ENCODE peak calls at places on chromosomes 3 and 15, in ten cellular contexts. V is ascending aorta, Q is uterus, L is A549, K is psoas muscle, M is fibroblast of lung, F is AG10803, C is upper lobe of right lung, Z is tibial nerve, O is cardiac fibroblast. E is an unnamed sample.

GRCh38 chr3:124032351-124032880 is 40.5 kb upstream of the ROPN1 start:
- DNase-seq in K (peak; percentile 45), F (peak; percentile 33), Z (peak; percentile 41), O (peak; percentile 52), C (no peak), M (peak; percentile 37), Q (peak; percentile 68), L (no peak), V (no peak), E (no peak)

GRCh38 chr15:64429448-64429847 is 30.9 kb upstream of the ZNF609 start:
- DNase-seq in L (no peak), O (no peak), C (no peak), Q (no peak), F (no peak), V (no peak), M (no peak), Z (no peak), K (no peak), E (no peak)

GRCh38 chr15:28105224-28105791 is 6.2 kb upstream of the OCA2 start:
- DNase-seq in M (no peak), Z (no peak), F (no peak), V (no peak), O (no peak), L (no peak), Q (no peak), C (no peak), K (no peak), E (no peak)

GRCh38 chr15:88623061-88623460 is 1.9 kb downstream of the AEN start:
- DNase-seq in C (no peak), L (peak; percentile 81), M (peak; percentile 85), V (no peak), K (no peak), Q (no peak), Z (no peak), O (peak; percentile 44), F (peak; percentile 74), E (peak; percentile 17)

GRCh38 chr3:56193531-56193930 is 274.7 kb downstream of the ERC2 start:
- DNase-seq in C (no peak), F (no peak), Z (no peak), O (no peak), V (no peak), L (no peak), Q (no peak), K (no peak), M (no peak), E (no peak)

GRCh38 chr3:8854656-8855055 is 85.2 kb upstream of the OXTR start:
- DNase-seq in F (peak; percentile 68), Q (no peak), K (no peak), V (no peak), M (peak; percentile 81), Z (no peak), O (no peak), C (no peak), L (no peak), E (no peak)

GRCh38 chr3:124883766-124884473 is 3.2 kb downstream of the ITGB5 start:
- DNase-seq in M (peak; percentile 69), F (peak; percentile 45), V (no peak), C (no peak), K (no peak), O (no peak), Q (no peak), Z (no peak), L (no peak), E (no peak)

GRCh38 chr3:89184151-89184550 is 76.7 kb downstream of the EPHA3 start:
- DNase-seq in O (no peak), M (no peak), F (no peak), Q (no peak), Z (no peak), K (no peak), C (no peak), V (no peak), L (no peak), E (no peak)

GRCh38 chr3:157282261-157283191 is 122.6 kb upstream of the CCNL1 start:
- DNase-seq in F (peak; percentile 99), V (no peak), Z (peak; percentile 62), Q (peak; percentile 34), L (no peak), K (peak; percentile 42), M (peak; percentile 90), O (peak; percentile 95), C (no peak), E (no peak)

GRCh38 chr3:26347150-26347549 is 275.4 kb upstream of the LRRC3B start:
- DNase-seq in Z (no peak), L (no peak), Q (no peak), M (no peak), C (peak; percentile 49), V (no peak), O (no peak), F (no peak), K (no peak), E (no peak)

GRCh38 chr3:74613566-74613965 is 893 bp downstream of the CNTN3 start:
- DNase-seq in M (no peak), L (no peak), O (no peak), K (no peak), F (no peak), C (no peak), Q (no peak), Z (no peak), V (no peak), E (peak; percentile 52)

GRCh38 chr3:57423335-57423734 is 120.8 kb downstream of the DNAH12 start:
- DNase-seq in V (no peak), K (no peak), Q (no peak), M (no peak), C (no peak), L (no peak), O (no peak), F (no peak), Z (no peak), E (no peak)

GRCh38 chr3:128311441-128311844 is 155.2 kb downstream of the DNAJB8 start:
- DNase-seq in Z (no peak), V (no peak), Q (no peak), L (no peak), F (no peak), C (peak; percentile 70), K (no peak), O (no peak), M (no peak), E (no peak)

GRCh38 chr3:61637088-61638051 is 76.0 kb downstream of the PTPRG start:
- DNase-seq in Q (no peak), Z (peak; percentile 14), O (peak; percentile 64), K (no peak), F (peak; percentile 12), V (no peak), M (peak; percentile 60), C (no peak), L (no peak), E (peak; percentile 75)

GRCh38 chr3:129023909-129024308 is 22.8 kb downstream of the EFCC1 start:
- DNase-seq in O (no peak), Z (no peak), Q (no peak), C (no peak), V (no peak), K (no peak), M (no peak), L (peak; percentile 38), F (no peak), E (no peak)

GRCh38 chr3:39103791-39104552 is 3.5 kb downstream of the GORASP1 start:
- DNase-seq in K (no peak), M (no peak), F (no peak), C (no peak), O (no peak), Z (no peak), V (no peak), L (no peak), Q (no peak), E (no peak)

GRCh38 chr3:156910022-156910421 is 83.9 kb downstream of the LEKR1 start:
- DNase-seq in M (no peak), K (no peak), Q (no peak), C (no peak), V (no peak), Z (no peak), L (no peak), F (no peak), O (no peak), E (no peak)

DNA sequence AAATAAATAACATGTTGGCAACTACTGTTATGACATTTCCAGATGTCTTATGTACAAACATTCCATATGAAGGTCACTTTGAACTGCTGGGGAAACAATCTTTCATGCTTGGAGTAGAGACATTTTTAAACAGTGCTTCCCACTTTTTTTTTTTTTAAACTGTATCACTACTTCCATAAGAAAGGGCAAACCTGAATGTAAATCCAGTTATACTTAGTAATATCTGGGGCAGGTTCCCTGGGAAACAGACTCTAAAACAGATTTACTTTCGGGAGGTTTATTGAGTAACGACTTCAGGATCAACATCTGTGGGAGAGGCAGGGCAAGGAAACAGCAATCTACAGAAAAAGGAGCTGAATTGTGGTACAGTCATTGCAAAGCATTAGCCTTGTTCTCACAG is 473.7 kb downstream of the TAFA4 start:
- DNase-seq in L (no peak), C (no peak), O (no peak), Q (no peak), M (no peak), Z (no peak), K (no peak), F (no peak), V (no peak), E (no peak)
- TF ChIP-seq CTCF in L (no peak), C (no peak), O (no peak), Q (no peak), M (no peak), Z (no peak), K (no peak), F (no peak), V (no peak), E (no peak)

DNA sequence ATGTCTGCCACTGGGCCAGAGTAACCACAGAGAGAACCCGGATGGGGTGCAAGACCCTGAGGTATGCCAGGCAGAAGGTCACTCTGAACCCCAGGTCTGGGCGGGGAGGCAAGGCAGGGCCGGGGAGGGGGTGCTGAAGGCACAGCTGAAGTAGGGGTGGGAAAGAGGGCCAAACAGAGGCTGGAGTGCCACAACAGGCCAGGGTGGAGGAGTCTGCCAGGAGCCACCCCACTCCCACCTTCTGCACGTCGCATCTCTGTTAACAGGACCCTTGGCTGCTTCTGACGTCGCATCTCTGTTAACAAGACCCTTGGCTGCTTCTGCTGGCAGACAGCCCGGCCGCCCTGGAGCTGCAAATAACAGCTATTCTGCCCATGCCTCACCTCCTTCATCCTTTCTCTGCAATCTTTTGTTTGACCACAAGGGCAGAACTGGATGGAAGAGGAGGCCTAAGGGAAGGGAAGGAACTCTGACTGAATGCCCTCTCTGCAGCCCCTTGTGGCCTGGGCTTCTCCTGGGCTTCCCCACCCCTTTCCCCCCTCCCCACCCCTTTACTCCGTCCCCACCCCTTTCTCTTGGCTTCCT is 20.6 kb upstream of the FBLN2 start:
- DNase-seq in Z (no peak), C (no peak), O (peak; percentile 64), V (no peak), M (no peak), F (no peak), K (no peak), Q (no peak), L (peak; percentile 49), E (no peak)
- TF ChIP-seq CTCF in Z (no peak), C (no peak), O (peak; percentile 33), V (no peak), M (no peak), F (peak; percentile 48), K (no peak), Q (no peak), L (no peak), E (no peak)

GRCh38 chr3:155491696-155492095 is 198.2 kb upstream of the STRIT1 start:
- DNase-seq in C (no peak), V (no peak), F (no peak), Q (no peak), Z (no peak), M (no peak), L (no peak), O (no peak), K (no peak), E (no peak)
- TF ChIP-seq CTCF in C (no peak), V (no peak), F (no peak), Q (no peak), Z (no peak), M (no peak), L (no peak), O (no peak), K (no peak), E (no peak)

GRCh38 chr3:126132751-126133511 is 47.5 kb downstream of the ALDH1L1 start:
- DNase-seq in K (peak; percentile 4), Z (no peak), M (no peak), L (peak; percentile 9), V (no peak), F (no peak), C (peak; percentile 48), O (peak; percentile 22), Q (peak; percentile 8), E (peak; percentile 3)
- TF ChIP-seq CTCF in K (no peak), Z (no peak), M (no peak), L (peak; percentile 27), V (no peak), F (peak; percentile 42), C (no peak), O (peak; percentile 54), Q (no peak), E (no peak)

E was measured in right lobe of liver.